ENCODE peak calls at places on chromosomes 3 and 15, in ten cellular contexts. I is cardiac muscle cell; J is stimulated activated CD4-positive, alpha-beta T cell treated with anti-CD3 and anti-CD28 coated beads, Interleukin-15, amount 100 ng/mL, for 1 hour; A is activated T-cell treated with anti-CD3 and anti-CD28 coated beads for 1 hour; V is NCI-H2081; X is naive thymus-derived CD8-positive, alpha-beta T cell; D is AG08396; Q is RCC 7860; G is left lung; B is Ammon's horn. N is an unnamed sample.

GRCh38 chr3:177230641-177231040 is 33.4 kb upstream of the TBL1XR1 start:
- DNase-seq in Q (no peak), D (no peak), G (no peak), A (no peak), X (no peak), I (no peak), J (no peak), B (no peak), V (no peak), N (no peak)

GRCh38 chr3:186361612-186362408 is at the start of gene DGKG:
- DNase-seq in Q (no peak), J (no peak), A (no peak), I (peak), D (peak), V (no peak), G (peak), B (peak), X (no peak), N (peak)

GRCh38 chr15:60695713-60696522 is 217.0 kb upstream of the ICE2 start:
- DNase-seq in D (no peak), G (no peak), Q (no peak), X (no peak), B (no peak), A (peak), J (peak), I (no peak), V (no peak), N (no peak)

GRCh38 chr3:112785321-112786001 is 61.2 kb downstream of the CD200R1L start:
- DNase-seq in J (no peak), A (no peak), I (peak), X (no peak), V (no peak), D (no peak), G (no peak), Q (no peak), B (no peak), N (no peak)

GRCh38 chr3:30502742-30503073 is 103.7 kb upstream of the TGFBR2 start:
- DNase-seq in X (no peak), A (no peak), Q (no peak), B (no peak), D (no peak), V (no peak), I (no peak), J (no peak), G (no peak), N (no peak)

GRCh38 chr3:47485812-47486211 is 10.1 kb upstream of the SCAP start:
- DNase-seq in Q (no peak), V (no peak), I (no peak), J (no peak), X (no peak), A (no peak), B (no peak), D (no peak), G (no peak), N (no peak)

GRCh38 chr3:197320582-197320981 is 22.2 kb upstream of the DLG1 start:
- DNase-seq in G (no peak), B (no peak), J (no peak), X (no peak), Q (no peak), V (no peak), D (no peak), A (no peak), I (no peak), N (no peak)

GRCh38 chr3:64916192-64916798 is 228.5 kb upstream of the ADAMTS9 start:
- DNase-seq in J (no peak), I (no peak), X (no peak), A (no peak), B (no peak), D (no peak), V (no peak), Q (no peak), G (no peak), N (no peak)